ENCODE peak calls at places on chromosome 16, in nine cellular contexts. One of them, this sample, is unnamed.

GRCh38 chr16:57756424-57757325 is 21.1 kb downstream of the KATNB1 start:
- DNase-seq in NCI-H748 treated with DMSO at 0.1 percent for 48 hours: no peak
- DNase-seq in CD8-positive, alpha-beta memory T cell: no peak
- DNase-seq in right cardiac atrium: peak; percentile 19
- DNase-seq in GM03348: no peak
- DNase-seq in skeletal muscle cell: no peak
- DNase-seq in A549: no peak
- DNase-seq in effector CD4-positive, alpha-beta T cell: no peak
- DNase-seq in T-helper 2 cell: no peak
- DNase-seq in this sample: no peak

GRCh38 chr16:31451681-31452351 is 7.5 kb upstream of the ARMC5 start:
- DNase-seq in NCI-H748 treated with DMSO at 0.1 percent for 48 hours: no peak
- DNase-seq in CD8-positive, alpha-beta memory T cell: no peak
- DNase-seq in right cardiac atrium: peak; percentile 65
- DNase-seq in GM03348: peak; percentile 76
- DNase-seq in skeletal muscle cell: no peak
- DNase-seq in A549: peak; percentile 85
- DNase-seq in effector CD4-positive, alpha-beta T cell: no peak
- DNase-seq in T-helper 2 cell: no peak
- DNase-seq in this sample: no peak

GRCh38 chr16:8887952-8888560 is 5.9 kb downstream of the LITAFD start:
- DNase-seq in NCI-H748 treated with DMSO at 0.1 percent for 48 hours: no peak
- DNase-seq in CD8-positive, alpha-beta memory T cell: no peak
- DNase-seq in right cardiac atrium: peak; percentile 83
- DNase-seq in GM03348: peak; percentile 68
- DNase-seq in skeletal muscle cell: no peak
- DNase-seq in A549: no peak
- DNase-seq in effector CD4-positive, alpha-beta T cell: no peak
- DNase-seq in T-helper 2 cell: no peak
- DNase-seq in this sample: no peak

GRCh38 chr16:22948058-22948602 is 134.2 kb downstream of the HS3ST2 start:
- DNase-seq in NCI-H748 treated with DMSO at 0.1 percent for 48 hours: no peak
- DNase-seq in CD8-positive, alpha-beta memory T cell: no peak
- DNase-seq in right cardiac atrium: no peak
- DNase-seq in GM03348: peak; percentile 29
- DNase-seq in skeletal muscle cell: no peak
- DNase-seq in A549: no peak
- DNase-seq in effector CD4-positive, alpha-beta T cell: no peak
- DNase-seq in T-helper 2 cell: no peak
- DNase-seq in this sample: no peak

GRCh38 chr16:31129568-31130335 is 5.8 kb downstream of the PRSS8 start:
- DNase-seq in NCI-H748 treated with DMSO at 0.1 percent for 48 hours: no peak
- DNase-seq in CD8-positive, alpha-beta memory T cell: no peak
- DNase-seq in right cardiac atrium: peak; percentile 78
- DNase-seq in GM03348: no peak
- DNase-seq in skeletal muscle cell: no peak
- DNase-seq in A549: no peak
- DNase-seq in effector CD4-positive, alpha-beta T cell: no peak
- DNase-seq in T-helper 2 cell: no peak
- DNase-seq in this sample: no peak

GRCh38 chr16:82882982-82883863 is 256.5 kb downstream of the CDH13 start:
- DNase-seq in NCI-H748 treated with DMSO at 0.1 percent for 48 hours: peak; percentile 28
- DNase-seq in CD8-positive, alpha-beta memory T cell: no peak
- DNase-seq in right cardiac atrium: no peak
- DNase-seq in GM03348: no peak
- DNase-seq in skeletal muscle cell: no peak
- DNase-seq in A549: no peak
- DNase-seq in effector CD4-positive, alpha-beta T cell: no peak
- DNase-seq in T-helper 2 cell: no peak
- DNase-seq in this sample: no peak

GRCh38 chr16:29876578-29877249 is 13.7 kb upstream of the CDIPT start:
- DNase-seq in NCI-H748 treated with DMSO at 0.1 percent for 48 hours: no peak
- DNase-seq in CD8-positive, alpha-beta memory T cell: peak; percentile 17
- DNase-seq in right cardiac atrium: no peak
- DNase-seq in GM03348: peak; percentile 42
- DNase-seq in skeletal muscle cell: no peak
- DNase-seq in A549: no peak
- DNase-seq in effector CD4-positive, alpha-beta T cell: peak; percentile 38
- DNase-seq in T-helper 2 cell: peak; percentile 29
- DNase-seq in this sample: no peak

GRCh38 chr16:8882041-8882617 is at the start of gene LITAFD:
- DNase-seq in NCI-H748 treated with DMSO at 0.1 percent for 48 hours: no peak
- DNase-seq in CD8-positive, alpha-beta memory T cell: no peak
- DNase-seq in right cardiac atrium: peak; percentile 4
- DNase-seq in GM03348: no peak
- DNase-seq in skeletal muscle cell: no peak
- DNase-seq in A549: no peak
- DNase-seq in effector CD4-positive, alpha-beta T cell: no peak
- DNase-seq in T-helper 2 cell: no peak
- DNase-seq in this sample: no peak

GRCh38 chr16:79257958-79258490 is 342.5 kb downstream of the MAF start:
- DNase-seq in NCI-H748 treated with DMSO at 0.1 percent for 48 hours: no peak
- DNase-seq in CD8-positive, alpha-beta memory T cell: no peak
- DNase-seq in right cardiac atrium: no peak
- DNase-seq in GM03348: no peak
- DNase-seq in skeletal muscle cell: no peak
- DNase-seq in A549: no peak
- DNase-seq in effector CD4-positive, alpha-beta T cell: no peak
- DNase-seq in T-helper 2 cell: no peak
- DNase-seq in this sample: no peak

GRCh38 chr16:71409038-71409775 is 32.6 kb downstream of the TLE7 start:
- DNase-seq in NCI-H748 treated with DMSO at 0.1 percent for 48 hours: no peak
- DNase-seq in CD8-positive, alpha-beta memory T cell: no peak
- DNase-seq in right cardiac atrium: peak; percentile 44
- DNase-seq in GM03348: no peak
- DNase-seq in skeletal muscle cell: no peak
- DNase-seq in A549: no peak
- DNase-seq in effector CD4-positive, alpha-beta T cell: no peak
- DNase-seq in T-helper 2 cell: no peak
- DNase-seq in this sample: no peak

GRCh38 chr16:2767891-2768290 is 9.2 kb downstream of the ELOB start:
- DNase-seq in NCI-H748 treated with DMSO at 0.1 percent for 48 hours: no peak
- DNase-seq in CD8-positive, alpha-beta memory T cell: no peak
- DNase-seq in right cardiac atrium: no peak
- DNase-seq in GM03348: no peak
- DNase-seq in skeletal muscle cell: no peak
- DNase-seq in A549: no peak
- DNase-seq in effector CD4-positive, alpha-beta T cell: no peak
- DNase-seq in T-helper 2 cell: no peak
- DNase-seq in this sample: no peak

This sample was measured in CD4-positive, alpha-beta memory T cell.